ENCODE peak calls at places on chromosomes 6 and 20, in eight cellular contexts. P is PC-9, N is MM.1S, K is GM23338, Y is SK-N-SH, V is OCI-LY7, C is PC-3, I is HCT116. Q is an unnamed sample.
A peak's percentile ranks its signal among the peaks of the same experiment; 100 is the strongest.

GRCh38 chr6:32627831-32628230 is 9.4 kb upstream of the HLA-DQA1 start:
- DNase-seq in P (no peak), N (no peak), K (no peak), Y (no peak), V (peak; percentile 67), C (peak; percentile 23), I (no peak), Q (peak; percentile 46)

GRCh38 chr6:169452117-169452868 is 198.6 kb upstream of the THBS2 start:
- DNase-seq in P (peak; percentile 70), N (no peak), K (no peak), Y (peak; percentile 57), V (no peak), C (no peak), I (peak; percentile 45), Q (no peak)

GRCh38 chr20:19317240-19318069 is 105.0 kb downstream of the SLC24A3 start:
- DNase-seq in P (no peak), N (peak; percentile 69), K (no peak), Y (no peak), V (no peak), C (no peak), I (no peak), Q (no peak)

GRCh38 chr20:4159765-4160490 is 144.6 kb upstream of the RNF24 start:
- DNase-seq in P (no peak), N (no peak), K (no peak), Y (no peak), V (no peak), C (no peak), I (no peak), Q (no peak)

GRCh38 chr6:16669227-16669626 is 92.0 kb downstream of the ATXN1 start:
- DNase-seq in P (peak; percentile 74), N (peak; percentile 66), K (no peak), Y (no peak), V (no peak), C (peak; percentile 93), I (peak; percentile 38), Q (no peak)

GRCh38 chr20:37330316-37330715 is 15.6 kb upstream of the SRC start:
- DNase-seq in P (no peak), N (no peak), K (no peak), Y (no peak), V (no peak), C (no peak), I (no peak), Q (no peak)

GRCh38 chr6:52215787-52216186 is 28.5 kb downstream of the IL17F start:
- DNase-seq in P (no peak), N (no peak), K (no peak), Y (no peak), V (no peak), C (no peak), I (no peak), Q (no peak)

GRCh38 chr6:12935637-12936036 is 219.1 kb downstream of the PHACTR1 start:
- DNase-seq in P (no peak), N (no peak), K (no peak), Y (no peak), V (no peak), C (no peak), I (no peak), Q (no peak)

GRCh38 chr6:169186496-169187169 is 67.0 kb downstream of the THBS2 start:
- DNase-seq in P (no peak), N (no peak), K (no peak), Y (no peak), V (no peak), C (no peak), I (no peak), Q (no peak)

GRCh38 chr6:24972551-24972950 is 36.8 kb upstream of the RIPOR2 start:
- DNase-seq in P (no peak), N (no peak), K (no peak), Y (no peak), V (no peak), C (no peak), I (no peak), Q (no peak)

GRCh38 chr20:35248641-35249475 is 22.4 kb downstream of the MMP24 start:
- DNase-seq in P (no peak), N (no peak), K (no peak), Y (no peak), V (no peak), C (no peak), I (no peak), Q (no peak)

GRCh38 chr6:91575032-91575431 is 988.2 kb upstream of the MAP3K7 start:
- DNase-seq in P (no peak), N (no peak), K (no peak), Y (no peak), V (no peak), C (peak; percentile 21), I (no peak), Q (peak; percentile 4)

GRCh38 chr20:13701486-13701885 is 62.8 kb upstream of the TASP1 start:
- DNase-seq in P (no peak), N (no peak), K (no peak), Y (no peak), V (no peak), C (peak; percentile 10), I (no peak), Q (no peak)

GRCh38 chr6:88629838-88630462 is 333.5 kb downstream of the RNGTT start:
- DNase-seq in P (no peak), N (no peak), K (peak; percentile 81), Y (no peak), V (peak; percentile 90), C (no peak), I (no peak), Q (no peak)

GRCh38 chr6:90399970-90400369 is 103.3 kb upstream of the BACH2 start:
- DNase-seq in P (no peak), N (no peak), K (no peak), Y (no peak), V (no peak), C (no peak), I (no peak), Q (no peak)

GRCh38 chr20:57619053-57619831 is 984 bp downstream of the ZBP1 start:
- DNase-seq in P (no peak), N (peak; percentile 89), K (no peak), Y (no peak), V (peak; percentile 87), C (no peak), I (no peak), Q (no peak)

GRCh38 chr6:111329882-111330633 is 153.0 kb downstream of the REV3L start:
- DNase-seq in P (no peak), N (no peak), K (no peak), Y (no peak), V (no peak), C (no peak), I (no peak), Q (no peak)

GRCh38 chr6:125910518-125910917 is 46.1 kb upstream of the HINT3 start:
- DNase-seq in P (no peak), N (no peak), K (no peak), Y (no peak), V (no peak), C (peak; percentile 11), I (no peak), Q (no peak)

GRCh38 chr6:51152594-51152993 is 333.9 kb downstream of the TFAP2B start:
- DNase-seq in P (no peak), N (no peak), K (no peak), Y (no peak), V (no peak), C (no peak), I (no peak), Q (no peak)

GRCh38 chr6:141513830-141514229 is 618.9 kb upstream of the GJE1 start:
- DNase-seq in P (no peak), N (peak; percentile 44), K (no peak), Y (no peak), V (no peak), C (no peak), I (no peak), Q (no peak)

GRCh38 chr6:155455766-155456165 is at the start of gene NOX3:
- DNase-seq in P (no peak), N (no peak), K (peak; percentile 36), Y (no peak), V (no peak), C (peak; percentile 12), I (no peak), Q (no peak)
- TF ChIP-seq CTCF in P (no peak), N (no peak), K (no peak), Y (no peak), V (no peak), C (no peak), I (no peak), Q (no peak)

GRCh38 chr20:14902432-14903089 is 565.1 kb upstream of the FLRT3 start:
- DNase-seq in P (no peak), N (peak; percentile 55), K (no peak), Y (no peak), V (no peak), C (no peak), I (no peak), Q (no peak)
- H2AFZ ChIP-seq in P (no peak overlapping the region), N (peak overlapping the region; percentile 69), K (no peak overlapping the region), Y (no peak overlapping the region), V (no peak overlapping the region), C (no peak overlapping the region), I (no peak overlapping the region), Q (no peak overlapping the region)

GRCh38 chr6:34511214-34511922 is 44.8 kb downstream of the SPDEF start:
- DNase-seq in P (no peak), N (no peak), K (no peak), Y (no peak), V (no peak), C (no peak), I (no peak), Q (no peak)

GRCh38 chr6:34511923-34512737 is 44.0 kb downstream of the SPDEF start:
- DNase-seq in P (no peak), N (no peak), K (no peak), Y (no peak), V (no peak), C (no peak), I (no peak), Q (no peak)

GRCh38 chr6:34510299-34510698 is 44.4 kb downstream of the PACSIN1 start:
- DNase-seq in P (no peak), N (no peak), K (no peak), Y (no peak), V (no peak), C (no peak), I (no peak), Q (no peak)

GRCh38 chr6:34508425-34508824 is 42.5 kb downstream of the PACSIN1 start:
- DNase-seq in P (no peak), N (no peak), K (no peak), Y (no peak), V (no peak), C (no peak), I (no peak), Q (no peak)

GRCh38 chr6:34509782-34510181 is 43.9 kb downstream of the PACSIN1 start:
- DNase-seq in P (no peak), N (no peak), K (no peak), Y (no peak), V (no peak), C (no peak), I (no peak), Q (no peak)
- H3K9me2 ChIP-seq in P (no peaks in the 10 kb centered on the region), N (no peaks in the 10 kb centered on the region), K (no peaks in the 10 kb centered on the region), Y (no peaks in the 10 kb centered on the region), V (no peaks in the 10 kb centered on the region), C (no peaks in the 10 kb centered on the region), I (no peaks in the 10 kb centered on the region), Q (no peaks in the 10 kb centered on the region)

DNA sequence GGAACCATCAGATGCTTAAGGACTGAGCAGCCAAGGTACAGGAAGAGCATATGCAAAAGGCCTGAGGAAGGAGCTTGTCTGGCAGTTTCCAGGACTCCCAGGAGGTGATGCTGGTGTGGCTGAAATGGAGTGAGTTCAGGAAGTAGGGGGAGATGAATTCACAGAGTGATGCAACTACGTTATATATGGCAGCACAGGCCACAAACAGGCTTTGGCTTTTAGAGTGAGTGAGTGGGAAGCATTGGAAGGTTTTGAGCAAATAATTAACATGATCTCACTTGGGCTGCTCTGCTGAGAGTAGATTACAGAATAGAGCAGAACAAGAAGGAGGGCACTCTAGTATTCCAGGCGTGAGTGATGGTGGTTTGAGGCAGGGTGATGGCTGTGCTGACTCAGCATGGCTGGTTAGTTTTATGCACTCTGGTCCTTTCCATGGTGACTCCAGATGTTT is 6.5 kb downstream of the BTN2A2 start:
- DNase-seq in P (no peak), N (no peak), K (peak; percentile 19), Y (no peak), V (peak; percentile 41), C (no peak), I (no peak), Q (no peak)
- TF ChIP-seq CTCF in P (no peak), N (no peak), K (no peak), Y (no peak), V (peak; percentile 15), C (no peak), I (no peak), Q (no peak)